ENCODE peak calls at places on chromosome 20, in eight cellular contexts. D is psoas muscle, V is MM.1S, N is spleen, P is tibial artery, A is tibial nerve, S is heart left ventricle, Q is Peyer's patch. L is an unnamed sample. For H3K4me1, the result is how much of the 10 kb centered on the place peaks cover.

GRCh38 chr20:45913105-45913504 is 1.1 kb upstream of the PLTP start:
- DNase-seq in N (no peak), A (no peak), P (no peak), S (no peak), V (no peak), D (no peak), Q (no peak), L (no peak)

GRCh38 chr20:41386502-41387427 is 20.1 kb upstream of the EMILIN3 start:
- DNase-seq in N (peak), V (no peak), D (no peak), A (peak), P (no peak), Q (no peak), S (peak), L (no peak)

GRCh38 chr20:45685896-45686295 is 15.9 kb upstream of the WFDC11 start:
- DNase-seq in N (no peak), Q (no peak), S (no peak), P (no peak), D (no peak), A (no peak), V (no peak), L (no peak)

GRCh38 chr20:11144114-11144513 is 470.3 kb upstream of the JAG1 start:
- DNase-seq in S (no peak), N (no peak), P (no peak), A (no peak), Q (no peak), V (no peak), D (no peak), L (no peak)

GRCh38 chr20:60658661-60659060 is 593.4 kb upstream of the CDH4 start:
- DNase-seq in D (no peak), V (no peak), Q (no peak), A (no peak), S (no peak), N (no peak), P (no peak), L (no peak)

GRCh38 chr20:23497458-23498026 is 6.6 kb downstream of the CST8 start:
- DNase-seq in P (no peak), Q (no peak), S (no peak), V (no peak), N (no peak), A (no peak), D (no peak), L (no peak)

GRCh38 chr20:43658068-43658722 is 8.7 kb upstream of the MYBL2 start:
- DNase-seq in N (peak), D (no peak), P (peak), V (no peak), Q (no peak), A (no peak), S (no peak), L (peak)

GRCh38 chr20:47629907-47630306 is 128.2 kb downstream of the NCOA3 start:
- DNase-seq in V (no peak), N (no peak), D (no peak), S (no peak), P (no peak), Q (no peak), A (no peak), L (no peak)

GRCh38 chr20:39398656-39399055 is 436.5 kb downstream of the DHX35 start:
- DNase-seq in P (no peak), A (no peak), S (no peak), V (no peak), D (no peak), Q (no peak), N (no peak), L (no peak)

GRCh38 chr20:36314734-36315544 is 8.8 kb downstream of the DLGAP4 start:
- DNase-seq in S (no peak), Q (peak), N (peak), D (no peak), A (no peak), V (no peak), P (peak), L (no peak)

GRCh38 chr20:10679269-10679668 is 5.5 kb upstream of the JAG1 start:
- DNase-seq in D (no peak), S (no peak), V (no peak), P (no peak), A (no peak), Q (no peak), N (no peak), L (no peak)

GRCh38 chr20:61965606-61966491 is 99.8 kb downstream of the TAF4 start:
- DNase-seq in S (no peak), N (peak), V (no peak), P (no peak), Q (no peak), A (no peak), D (no peak), L (peak)

GRCh38 chr20:63215101-63216040 is 560 bp downstream of the YTHDF1 start:
- DNase-seq in S (peak), D (no peak), P (no peak), A (no peak), V (peak), N (no peak), Q (peak), L (peak)

GRCh38 chr20:50415516-50416268 is 94.5 kb upstream of the PTPN1 start:
- DNase-seq in A (peak), P (peak), V (no peak), D (peak), S (peak), Q (peak), N (peak), L (peak)

GRCh38 chr20:50260480-50261221 is 70.0 kb downstream of the CEBPB start:
- DNase-seq in P (peak), Q (peak), N (no peak), D (no peak), S (peak), V (no peak), A (no peak), L (no peak)

GRCh38 chr20:11553603-11554002 is 364.1 kb upstream of the BTBD3 start:
- DNase-seq in A (no peak), D (no peak), P (no peak), S (no peak), Q (no peak), N (no peak), V (no peak), L (no peak)

GRCh38 chr20:41142914-41143313 is 5.6 kb downstream of the PLCG1 start:
- DNase-seq in Q (peak), N (no peak), A (no peak), D (no peak), P (peak), S (no peak), V (no peak), L (no peak)

GRCh38 chr20:18778993-18779392 is 34.6 kb upstream of the SCP2D1 start:
- DNase-seq in N (no peak), D (no peak), Q (no peak), P (no peak), S (no peak), V (no peak), A (no peak), L (no peak)
- TF ChIP-seq CTCF in N (no peak), D (no peak), Q (no peak), P (no peak), S (no peak), V (no peak), A (no peak), L (no peak)

GRCh38 chr20:57612436-57612835 is 7.8 kb downstream of the ZBP1 start:
- DNase-seq in Q (peak), D (no peak), N (peak), P (no peak), A (no peak), V (no peak), S (no peak), L (peak)

GRCh38 chr20:57611605-57612311 is 8.5 kb downstream of the ZBP1 start:
- DNase-seq in N (peak), V (no peak), D (no peak), A (no peak), P (peak), Q (peak), S (peak), L (peak)

GRCh38 chr20:57614490-57615471 is 5.4 kb downstream of the ZBP1 start:
- DNase-seq in V (no peak), D (no peak), S (peak), N (peak), P (peak), Q (no peak), A (no peak), L (no peak)

GRCh38 chr20:57613481-57613921 is 6.7 kb downstream of the ZBP1 start:
- DNase-seq in N (peak), D (no peak), A (no peak), Q (peak), S (no peak), P (no peak), V (no peak), L (no peak)

GRCh38 chr20:57612916-57613315 is 7.3 kb downstream of the ZBP1 start:
- DNase-seq in P (no peak), Q (peak), D (no peak), S (no peak), A (no peak), V (no peak), N (peak), L (peak)
- H3K4me1 ChIP-seq in P (under half), Q (under half), D (under half), S (under half), A (under half), V (under half), N (under half), L (under half)

GRCh38 chr20:58402305-58402704 is 13.3 kb downstream of the VAPB start:
- DNase-seq in V (no peak), D (no peak), A (no peak), S (no peak), Q (no peak), P (no peak), N (no peak), L (no peak)
- H3K4me3 ChIP-seq in V (no peak), D (no peak), A (no peak), S (no peak), Q (no peak), P (no peak), N (no peak), L (no peak)

GRCh38 chr20:32822189-32822588 is 2.4 kb downstream of the MAPRE1 start:
- DNase-seq in S (no peak), V (no peak), N (no peak), Q (no peak), P (no peak), D (no peak), A (no peak), L (no peak)

GRCh38 chr20:32823078-32823477 is 3.3 kb downstream of the MAPRE1 start:
- DNase-seq in D (no peak), N (no peak), P (no peak), A (no peak), Q (no peak), S (no peak), V (no peak), L (no peak)

GRCh38 chr20:32820698-32821378 is 1.1 kb downstream of the MAPRE1 start:
- DNase-seq in V (no peak), S (no peak), Q (no peak), N (peak), A (no peak), D (no peak), P (no peak), L (no peak)

GRCh38 chr20:32823737-32824588 is 4.2 kb downstream of the MAPRE1 start:
- DNase-seq in S (no peak), V (no peak), N (no peak), A (no peak), D (no peak), P (no peak), Q (no peak), L (no peak)

GRCh38 chr20:32820000-32820697 is 395 bp downstream of the MAPRE1 start:
- DNase-seq in A (peak), Q (no peak), V (peak), N (peak), D (peak), P (no peak), S (peak), L (peak)
- TF ChIP-seq CTCF in A (no peak), Q (no peak), V (no peak), N (no peak), D (no peak), P (no peak), S (no peak), L (no peak)

DNA sequence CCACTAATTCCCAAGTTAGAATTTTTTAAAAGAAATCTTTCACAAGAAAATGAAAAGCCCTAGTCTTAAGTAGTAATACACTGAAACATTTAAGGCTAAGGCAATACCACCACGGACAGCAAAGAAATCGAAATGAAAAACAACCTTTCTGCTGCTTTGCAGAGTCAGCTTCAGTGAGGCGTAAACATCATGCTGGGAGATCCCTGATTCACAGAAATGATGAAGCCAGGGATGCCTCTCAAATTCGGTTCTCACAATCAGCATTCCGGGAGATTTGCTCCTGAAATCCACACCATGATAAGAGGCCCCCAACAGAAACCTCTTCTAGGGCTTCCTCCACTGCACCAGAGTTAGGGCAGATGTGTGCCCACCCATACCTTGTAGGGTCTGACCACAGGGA is 18.6 kb downstream of the RRBP1 start:
- DNase-seq in D (no peak), P (peak), N (no peak), A (peak), V (no peak), S (no peak), Q (no peak), L (no peak)
- H3K4me1 ChIP-seq in D (under half), P (under half), N (half or more), A (half or more), V (under half), S (half or more), Q (under half), L (under half)

L was measured in BE2C.